ENCODE peak calls at places on chromosomes 5 and 9, in nine cellular contexts. F is adrenal gland, E is MCF 10A, U is amygdala, X is HFFc6, K is EL, Z is heart left ventricle, S is DMS 273 treated with DMSO at 0.1 percent for 48 hours, J is aorta. O is an unnamed sample.

GRCh38 chr5:58107704-58108103 is 352.2 kb downstream of the PLK2 start:
- DNase-seq in S (no peak), X (no peak), U (no peak), E (peak), J (no peak), F (no peak), K (no peak), Z (no peak), O (no peak)

GRCh38 chr5:95543017-95543705 is 11.6 kb downstream of the SKIC3 start:
- DNase-seq in Z (no peak), F (no peak), J (no peak), X (no peak), E (no peak), K (no peak), U (no peak), S (peak), O (no peak)

GRCh38 chr5:139644646-139645494 is 3.3 kb upstream of the CXXC5 start:
- DNase-seq in Z (no peak), J (peak), U (no peak), S (no peak), F (peak), X (no peak), K (no peak), E (no peak), O (peak)

GRCh38 chr9:36431078-36431477 is 31.0 kb upstream of the RNF38 start:
- DNase-seq in K (no peak), U (no peak), X (no peak), J (no peak), E (no peak), F (no peak), Z (no peak), S (no peak), O (no peak)

GRCh38 chr5:155839251-155840037 is 487.5 kb upstream of the SGCD start:
- DNase-seq in S (peak), J (no peak), X (no peak), E (no peak), K (no peak), U (no peak), F (no peak), Z (no peak), O (no peak)

GRCh38 chr9:99011161-99011709 is 67.5 kb downstream of the COL15A1 start:
- DNase-seq in U (no peak), X (peak), K (peak), F (no peak), Z (no peak), E (peak), S (no peak), J (no peak), O (no peak)

GRCh38 chr5:58933891-58934628 is 351.2 kb downstream of the RAB3C start:
- DNase-seq in X (no peak), U (no peak), J (no peak), F (no peak), Z (no peak), E (no peak), K (no peak), S (no peak), O (no peak)

GRCh38 chr5:68295772-68296171 is 80.2 kb downstream of the PIK3R1 start:
- DNase-seq in E (no peak), K (no peak), F (no peak), U (no peak), X (no peak), S (no peak), J (no peak), Z (no peak), O (no peak)

GRCh38 chr5:103840600-103840999 is 278.0 kb upstream of the NUDT12 start:
- DNase-seq in J (no peak), Z (no peak), E (no peak), U (no peak), K (peak), S (no peak), F (peak), X (no peak), O (no peak)

GRCh38 chr5:168006473-168007130 is 284.8 kb upstream of the WWC1 start:
- DNase-seq in Z (no peak), K (no peak), J (no peak), F (no peak), U (no peak), E (no peak), S (no peak), X (no peak), O (no peak)

GRCh38 chr5:89712135-89712700 is 697.3 kb downstream of the CETN3 start:
- DNase-seq in E (no peak), J (no peak), U (no peak), X (no peak), Z (no peak), S (no peak), F (no peak), K (no peak), O (no peak)

GRCh38 chr5:68088302-68088701 is 127.3 kb upstream of the PIK3R1 start:
- DNase-seq in J (no peak), S (no peak), Z (no peak), K (peak), F (no peak), X (peak), U (no peak), E (no peak), O (no peak)

GRCh38 chr9:10265102-10265708 is 347.6 kb downstream of the PTPRD start:
- DNase-seq in S (no peak), Z (no peak), X (peak), E (peak), K (no peak), U (no peak), J (no peak), F (no peak), O (no peak)

GRCh38 chr9:135704366-135704947 is 2.5 kb downstream of the KCNT1 start:
- DNase-seq in J (no peak), K (no peak), E (no peak), Z (no peak), S (no peak), U (no peak), X (no peak), F (no peak), O (peak)

GRCh38 chr5:11573140-11573800 is 331.0 kb downstream of the CTNND2 start:
- DNase-seq in Z (no peak), K (no peak), J (no peak), E (no peak), X (no peak), U (no peak), S (no peak), F (no peak), O (no peak)

GRCh38 chr5:42837601-42838000 is 25.9 kb upstream of the SELENOP start:
- DNase-seq in E (no peak), K (no peak), Z (no peak), J (no peak), U (no peak), S (no peak), X (no peak), F (no peak), O (no peak)

O was measured in spleen.